ENCODE peak calls at places on chromosomes 13 and 19, in ten cellular contexts. B is AG04450, G is adrenal gland, Z is fibroblast of lung, N is foreskin fibroblast, H is tibial nerve, F is GM12865, Y is left ventricle myocardium inferior, U is Calu3, R is IMR-90. A is an unnamed sample.
A peak's percentile ranks its signal among the peaks of the same experiment; 100 is the strongest.

GRCh38 chr13:29676941-29677452 is 81.5 kb upstream of the SLC7A1 start:
- DNase-seq in R (peak; percentile 2), H (no peak), G (no peak), Z (peak; percentile 59), N (peak; percentile 16), Y (no peak), F (no peak), B (no peak), U (peak; percentile 10), A (no peak)

GRCh38 chr13:91988331-91988730 is 589.9 kb downstream of the GPC5 start:
- DNase-seq in Y (no peak), N (no peak), F (no peak), H (no peak), G (no peak), Z (no peak), B (no peak), U (no peak), R (no peak), A (no peak)

GRCh38 chr13:47480121-47480520 is 521.0 kb downstream of the SUCLA2 start:
- DNase-seq in N (peak; percentile 95), F (no peak), U (no peak), G (no peak), Y (no peak), B (peak; percentile 82), H (no peak), Z (peak; percentile 95), R (peak; percentile 96), A (no peak)

GRCh38 chr13:90545070-90545840 is 802.2 kb upstream of the MIR17HG start:
- DNase-seq in B (no peak), F (no peak), R (no peak), U (peak; percentile 13), G (peak; percentile 24), N (peak; percentile 1), H (no peak), Z (peak; percentile 13), Y (no peak), A (no peak)

GRCh38 chr19:2532252-2533071 is 56.5 kb downstream of the GADD45B start:
- DNase-seq in R (peak; percentile 76), Y (no peak), B (no peak), G (no peak), N (peak; percentile 91), H (no peak), U (no peak), Z (peak; percentile 92), F (no peak), A (no peak)

GRCh38 chr19:28488006-28488405 is 724.9 kb downstream of the UQCRFS1 start:
- DNase-seq in Y (no peak), R (no peak), F (no peak), B (no peak), Z (no peak), U (no peak), N (no peak), G (no peak), H (no peak), A (no peak)

GRCh38 chr13:75393839-75394238 is 88.1 kb downstream of the TBC1D4 start:
- DNase-seq in F (no peak), Z (no peak), U (no peak), B (no peak), R (peak; percentile 26), Y (no peak), N (peak; percentile 14), G (no peak), H (no peak), A (no peak)

GRCh38 chr19:36215276-36216171 is 618 bp downstream of the ZNF146 start:
- DNase-seq in U (no peak), Y (no peak), H (no peak), R (peak; percentile 62), B (no peak), N (peak; percentile 54), Z (peak; percentile 57), G (peak; percentile 29), F (peak; percentile 40), A (no peak)

GRCh38 chr13:111898956-111899713 is 167.8 kb upstream of the SOX1 start:
- DNase-seq in B (no peak), H (no peak), Z (no peak), F (no peak), R (no peak), U (no peak), Y (no peak), G (no peak), N (no peak), A (peak; percentile 59)

GRCh38 chr13:73971481-73971880 is 162.7 kb downstream of the KLF12 start:
- DNase-seq in N (no peak), H (no peak), U (no peak), Y (no peak), R (no peak), Z (no peak), G (no peak), F (no peak), B (no peak), A (no peak)

GRCh38 chr13:93151277-93151676 is 75.3 kb upstream of the GPC6 start:
- DNase-seq in Y (no peak), U (no peak), N (peak; percentile 80), G (no peak), B (peak; percentile 60), H (no peak), F (no peak), R (peak; percentile 91), Z (peak; percentile 90), A (no peak)

GRCh38 chr13:30978981-30979956 is 46.8 kb downstream of the TEX26 start:
- DNase-seq in H (no peak), B (no peak), F (peak; percentile 48), Z (no peak), U (peak; percentile 28), G (peak; percentile 47), R (no peak), Y (no peak), N (no peak), A (no peak)
- TF ChIP-seq CTCF in H (no peak), B (peak; percentile 44), F (peak; percentile 79), Z (peak; percentile 50), U (peak; percentile 41), G (peak; percentile 62), R (peak; percentile 21), Y (peak; percentile 64), N (peak; percentile 35), A (peak; percentile 73)

DNA sequence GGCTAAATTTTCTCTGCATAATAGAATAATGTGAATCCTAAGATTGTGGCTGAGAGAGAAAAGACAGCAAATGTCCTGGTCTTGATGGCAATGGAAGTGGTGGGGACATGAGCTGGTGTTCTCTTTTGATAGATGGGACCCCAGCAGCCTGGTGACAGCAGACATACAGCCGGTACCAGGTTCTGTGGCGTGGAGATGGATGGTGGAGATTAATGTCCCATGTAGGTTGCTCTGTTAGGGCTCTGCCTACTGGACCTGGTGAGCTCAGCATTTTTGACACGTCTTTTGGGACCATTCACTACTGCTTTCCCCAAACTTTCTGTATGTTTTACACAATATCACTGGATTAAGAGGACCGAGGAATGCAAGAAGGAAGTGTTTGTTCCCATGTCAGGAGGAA is 8.2 kb upstream of the SIGLEC14 start:
- DNase-seq in U (no peak), Z (no peak), H (no peak), N (no peak), F (no peak), Y (no peak), B (no peak), G (no peak), R (no peak), A (no peak)
- TF ChIP-seq CTCF in U (no peak), Z (no peak), H (no peak), N (no peak), F (no peak), Y (no peak), B (no peak), G (no peak), R (no peak), A (no peak)

DNA sequence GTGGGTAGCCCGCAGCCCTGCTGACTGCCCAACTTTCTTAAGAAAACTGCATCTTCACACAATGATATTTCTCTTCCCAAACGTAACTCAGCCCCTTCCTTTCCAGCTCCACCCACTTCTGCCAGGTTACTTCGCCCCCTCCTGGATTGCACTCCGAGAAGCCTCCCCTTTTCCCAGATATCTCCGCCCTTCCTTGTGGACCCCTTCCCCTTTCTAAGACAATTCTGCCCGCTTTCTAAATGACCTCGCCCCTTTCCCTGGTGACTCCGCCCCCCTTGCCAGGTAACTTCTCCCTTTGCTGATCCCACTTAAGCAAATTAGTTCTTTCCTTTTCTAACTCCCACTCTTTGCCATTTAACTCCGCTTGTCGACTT is 2.6 kb downstream of the VSIG10L start:
- DNase-seq in N (no peak), Z (no peak), F (no peak), Y (no peak), R (no peak), G (no peak), U (no peak), B (no peak), H (no peak), A (no peak)
- TF ChIP-seq CTCF in N (no peak), Z (peak; percentile 20), F (no peak), Y (no peak), R (no peak), G (no peak), U (no peak), B (no peak), H (no peak), A (no peak)

GRCh38 chr19:952049-952679 is 26.3 kb downstream of the ARID3A start:
- DNase-seq in Y (no peak), R (no peak), G (no peak), F (peak; percentile 57), B (no peak), Z (no peak), N (no peak), U (no peak), H (no peak), A (no peak)

GRCh38 chr19:954272-954671 is 28.4 kb downstream of the ARID3A start:
- DNase-seq in H (no peak), Y (no peak), N (no peak), B (no peak), G (no peak), F (no peak), R (no peak), U (no peak), Z (no peak), A (no peak)

GRCh38 chr19:954672-955494 is 29.0 kb downstream of the ARID3A start:
- DNase-seq in B (no peak), U (no peak), N (no peak), G (no peak), F (peak; percentile 94), Z (no peak), H (no peak), R (no peak), Y (no peak), A (no peak)

GRCh38 chr19:953501-954271 is 27.9 kb downstream of the ARID3A start:
- DNase-seq in G (no peak), Z (no peak), B (no peak), U (no peak), H (no peak), Y (no peak), R (no peak), N (no peak), F (no peak), A (no peak)

DNA sequence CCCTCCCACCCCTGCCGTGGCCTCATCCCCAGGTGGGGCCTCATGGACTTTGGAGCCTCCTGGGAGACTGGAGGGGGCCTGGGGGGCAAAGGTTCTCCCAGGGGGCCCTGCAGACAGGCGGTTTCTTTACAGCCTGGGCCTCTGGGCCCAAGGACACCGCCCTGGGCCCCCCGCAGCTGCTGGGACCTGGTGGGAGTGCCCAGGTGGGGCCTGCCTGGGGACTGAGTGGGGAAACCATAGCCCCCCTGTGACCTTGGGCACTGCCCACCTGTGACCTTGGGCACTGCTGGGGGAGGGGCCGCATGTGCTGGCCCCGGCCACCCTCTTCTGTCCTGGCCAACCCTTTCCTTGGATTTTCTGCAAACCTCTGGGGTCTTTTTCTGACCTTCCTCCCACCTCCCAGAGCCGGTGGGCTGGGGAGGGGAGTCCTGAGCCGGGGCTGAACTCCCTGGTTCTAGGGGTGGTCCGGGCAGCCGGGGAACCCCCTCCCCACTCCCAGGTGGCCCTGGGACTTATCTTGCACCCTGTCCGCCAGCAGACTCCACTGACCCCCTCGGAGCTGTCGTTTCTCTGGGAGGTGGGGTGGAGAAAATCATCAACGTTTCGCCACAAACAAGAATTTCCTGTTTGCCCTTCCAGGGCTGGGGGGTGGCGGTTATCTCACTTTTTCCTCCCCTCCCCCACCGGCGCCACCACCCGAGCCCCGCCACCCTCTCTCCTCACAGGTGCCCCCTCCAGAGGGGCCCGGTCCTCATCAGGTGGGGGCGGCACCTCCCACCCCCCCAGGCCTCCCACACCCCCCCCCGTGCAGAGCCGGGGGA is 27.1 kb downstream of the ARID3A start:
- DNase-seq in F (peak; percentile 65), H (no peak), Z (no peak), U (peak; percentile 44), N (no peak), B (no peak), G (no peak), R (no peak), Y (no peak), A (peak; percentile 73)
- TF ChIP-seq CTCF in F (no peak), H (no peak), Z (no peak), U (no peak), N (no peak), B (no peak), G (no peak), R (no peak), Y (no peak), A (no peak)

A was measured in type B pancreatic cell.